ENCODE peak calls at places on chromosomes 12 and 14, in six cellular contexts. B is activated naive CD8-positive, alpha-beta T cell treated with anti-CD3 and anti-CD28 coated beads, Interleukin-2, amount 50 U/mL, for 24 hours; P is AG08395; L is activated T-cell treated with anti-CD3 and anti-CD28 coated beads, Interleukin-2, amount 50 U/mL, for 72 hours; C is uterus; F is lower leg skin. T is an unnamed sample.
A peak's percentile ranks its signal among the peaks of the same experiment; 100 is the strongest.

GRCh38 chr12:34605955-34606748 is 583.9 kb downstream of the ALG10 start:
- DNase-seq in B (no peak), P (no peak), L (no peak), C (peak; percentile 3), F (no peak), T (no peak)

GRCh38 chr12:124426594-124427550 is 132.0 kb downstream of the RFLNA start:
- DNase-seq in B (no peak), P (no peak), L (no peak), C (peak; percentile 61), F (no peak), T (no peak)

GRCh38 chr12:79127268-79127895 is 262.8 kb downstream of the SYT1 start:
- DNase-seq in B (no peak), P (peak; percentile 39), L (no peak), C (no peak), F (no peak), T (no peak)

GRCh38 chr14:105285174-105285573 is 15.6 kb downstream of the BRF1 start:
- DNase-seq in B (no peak), P (no peak), L (no peak), C (no peak), F (no peak), T (no peak)

GRCh38 chr14:22218729-22219128 is 370.3 kb downstream of the DAD1 start:
- DNase-seq in B (no peak), P (no peak), L (no peak), C (no peak), F (no peak), T (no peak)

GRCh38 chr14:72463291-72463866 is 430.5 kb downstream of the DPF3 start:
- DNase-seq in B (no peak), P (peak; percentile 70), L (no peak), C (no peak), F (peak; percentile 61), T (no peak)

GRCh38 chr12:94618995-94619695 is 31.2 kb downstream of the TMCC3 start:
- DNase-seq in B (no peak), P (peak; percentile 46), L (peak; percentile 54), C (no peak), F (no peak), T (no peak)

GRCh38 chr12:26831959-26832816 is 806 bp downstream of the ITPR2 start:
- DNase-seq in B (peak; percentile 65), P (peak; percentile 61), L (peak; percentile 79), C (peak; percentile 66), F (peak; percentile 92), T (peak; percentile 47)

GRCh38 chr14:96575233-96575632 is 73.1 kb downstream of the PAPOLA start:
- DNase-seq in B (no peak), P (no peak), L (no peak), C (no peak), F (no peak), T (no peak)

GRCh38 chr14:58965601-58966000 is 222.9 kb upstream of the DAAM1 start:
- DNase-seq in B (no peak), P (no peak), L (no peak), C (no peak), F (no peak), T (no peak)

GRCh38 chr12:101891462-101891971 is 14.1 kb downstream of the DRAM1 start:
- DNase-seq in B (no peak), P (peak; percentile 65), L (no peak), C (no peak), F (no peak), T (no peak)

GRCh38 chr14:30214456-30215090 is 286.9 kb upstream of the PRKD1 start:
- DNase-seq in B (peak; percentile 2), P (peak; percentile 61), L (no peak), C (no peak), F (no peak), T (peak; percentile 4)

GRCh38 chr12:104477812-104478388 is 21.2 kb downstream of the CHST11 start:
- DNase-seq in B (no peak), P (no peak), L (no peak), C (no peak), F (no peak), T (no peak)

GRCh38 chr12:121889267-121889624 is 656 bp downstream of the PSMD9 start:
- DNase-seq in B (no peak), P (no peak), L (no peak), C (no peak), F (no peak), T (peak; percentile 32)

GRCh38 chr14:101495827-101496778 is 65.2 kb upstream of the DIO3 start:
- DNase-seq in B (no peak), P (no peak), L (no peak), C (peak; percentile 11), F (peak; percentile 72), T (no peak)

GRCh38 chr14:73567951-73568885 is 795 bp upstream of the ACOT2 start:
- DNase-seq in B (no peak), P (peak; percentile 14), L (peak; percentile 37), C (no peak), F (no peak), T (no peak)

GRCh38 chr12:56071648-56072047 is 8.3 kb upstream of the ERBB3 start:
- DNase-seq in B (no peak), P (no peak), L (no peak), C (no peak), F (no peak), T (no peak)

GRCh38 chr12:125888921-125889320 is 823.7 kb downstream of the AACS start:
- DNase-seq in B (no peak), P (no peak), L (no peak), C (no peak), F (no peak), T (no peak)

GRCh38 chr12:6327591-6328041 is 14.3 kb downstream of the TNFRSF1A start:
- DNase-seq in B (no peak), P (no peak), L (no peak), C (peak; percentile 45), F (no peak), T (no peak)

GRCh38 chr14:63982156-63982555 is 129.4 kb downstream of the SYNE2 start:
- DNase-seq in B (no peak), P (no peak), L (no peak), C (no peak), F (no peak), T (no peak)

GRCh38 chr14:55425091-55425490 is 13.5 kb upstream of the ATG14 start:
- DNase-seq in B (no peak), P (no peak), L (no peak), C (no peak), F (no peak), T (no peak)

GRCh38 chr14:46490150-46490769 is 161.3 kb downstream of the RPL10L start:
- DNase-seq in B (no peak), P (no peak), L (no peak), C (no peak), F (no peak), T (no peak)

GRCh38 chr14:77181124-77181602 is 435 bp upstream of the TMEM63C start:
- DNase-seq in B (no peak), P (no peak), L (peak; percentile 7), C (no peak), F (no peak), T (peak; percentile 29)

GRCh38 chr12:93978553-93978952 is 169.8 kb upstream of the PLXNC1 start:
- DNase-seq in B (no peak), P (peak; percentile 76), L (no peak), C (peak; percentile 41), F (no peak), T (no peak)

GRCh38 chr14:105398726-105399440 is 545 bp downstream of the TEX22 start:
- DNase-seq in B (no peak), P (peak; percentile 18), L (peak; percentile 58), C (no peak), F (no peak), T (no peak)

GRCh38 chr12:103877288-103877687 is 36.3 kb upstream of the NT5DC3 start:
- DNase-seq in B (no peak), P (no peak), L (no peak), C (no peak), F (no peak), T (no peak)